ENCODE peak calls at places on chromosomes 13 and 19, in nine cellular contexts. One of them, this sample, is unnamed.

GRCh38 chr19:8682931-8683330 is 15.7 kb downstream of the ACTL9 start:
- DNase-seq in Panc1: no peak
- DNase-seq in spleen: no peak
- DNase-seq in breast epithelium: no peak
- DNase-seq in endothelial cell of umbilical vein: no peak
- DNase-seq in GM23338: no peak
- DNase-seq in stomach: no peak
- DNase-seq in HCT116: no peak
- DNase-seq in SK-N-SH: no peak
- DNase-seq in this sample: no peak

GRCh38 chr19:14361824-14362223 is 19.4 kb upstream of the ADGRE5 start:
- DNase-seq in Panc1: no peak
- DNase-seq in spleen: peak
- DNase-seq in breast epithelium: no peak
- DNase-seq in endothelial cell of umbilical vein: no peak
- DNase-seq in GM23338: peak
- DNase-seq in stomach: no peak
- DNase-seq in HCT116: no peak
- DNase-seq in SK-N-SH: peak
- DNase-seq in this sample: no peak

GRCh38 chr19:30066781-30067759 is 125.0 kb downstream of the URI1 start:
- DNase-seq in Panc1: no peak
- DNase-seq in spleen: peak
- DNase-seq in breast epithelium: no peak
- DNase-seq in endothelial cell of umbilical vein: no peak
- DNase-seq in GM23338: no peak
- DNase-seq in stomach: peak
- DNase-seq in HCT116: no peak
- DNase-seq in SK-N-SH: peak
- DNase-seq in this sample: peak

GRCh38 chr19:13790354-13790753 is 4.9 kb upstream of the ZSWIM4 start:
- DNase-seq in Panc1: no peak
- DNase-seq in spleen: peak
- DNase-seq in breast epithelium: no peak
- DNase-seq in endothelial cell of umbilical vein: no peak
- DNase-seq in GM23338: no peak
- DNase-seq in stomach: no peak
- DNase-seq in HCT116: no peak
- DNase-seq in SK-N-SH: no peak
- DNase-seq in this sample: no peak

GRCh38 chr19:58546131-58546530 is 2.3 kb downstream of the TRIM28 start:
- DNase-seq in Panc1: no peak
- DNase-seq in spleen: no peak
- DNase-seq in breast epithelium: no peak
- DNase-seq in endothelial cell of umbilical vein: no peak
- DNase-seq in GM23338: no peak
- DNase-seq in stomach: no peak
- DNase-seq in HCT116: no peak
- DNase-seq in SK-N-SH: no peak
- DNase-seq in this sample: no peak

GRCh38 chr19:29040291-29040690 is 172.7 kb downstream of the UQCRFS1 start:
- DNase-seq in Panc1: no peak
- DNase-seq in spleen: no peak
- DNase-seq in breast epithelium: no peak
- DNase-seq in endothelial cell of umbilical vein: no peak
- DNase-seq in GM23338: no peak
- DNase-seq in stomach: no peak
- DNase-seq in HCT116: no peak
- DNase-seq in SK-N-SH: no peak
- DNase-seq in this sample: no peak

GRCh38 chr13:109941951-109942350 is 155.6 kb upstream of the IRS2 start:
- DNase-seq in Panc1: no peak
- DNase-seq in spleen: no peak
- DNase-seq in breast epithelium: no peak
- DNase-seq in endothelial cell of umbilical vein: no peak
- DNase-seq in GM23338: no peak
- DNase-seq in stomach: no peak
- DNase-seq in HCT116: no peak
- DNase-seq in SK-N-SH: no peak
- DNase-seq in this sample: no peak

GRCh38 chr19:56837492-56837891 is 3.0 kb downstream of the PEG3 start:
- DNase-seq in Panc1: no peak
- DNase-seq in spleen: peak
- DNase-seq in breast epithelium: peak
- DNase-seq in endothelial cell of umbilical vein: no peak
- DNase-seq in GM23338: no peak
- DNase-seq in stomach: peak
- DNase-seq in HCT116: no peak
- DNase-seq in SK-N-SH: peak
- DNase-seq in this sample: peak

GRCh38 chr19:17555929-17556813 is 722 bp downstream of the COLGALT1 start:
- DNase-seq in Panc1: no peak
- DNase-seq in spleen: peak
- DNase-seq in breast epithelium: no peak
- DNase-seq in endothelial cell of umbilical vein: peak
- DNase-seq in GM23338: peak
- DNase-seq in stomach: peak
- DNase-seq in HCT116: no peak
- DNase-seq in SK-N-SH: peak
- DNase-seq in this sample: peak

GRCh38 chr19:2426661-2427322 is 594 bp downstream of the TIMM13 start:
- DNase-seq in Panc1: no peak
- DNase-seq in spleen: peak
- DNase-seq in breast epithelium: no peak
- DNase-seq in endothelial cell of umbilical vein: no peak
- DNase-seq in GM23338: peak
- DNase-seq in stomach: peak
- DNase-seq in HCT116: peak
- DNase-seq in SK-N-SH: peak
- DNase-seq in this sample: peak

GRCh38 chr19:2722541-2723344 is 1.6 kb upstream of the DIRAS1 start:
- DNase-seq in Panc1: no peak
- DNase-seq in spleen: no peak
- DNase-seq in breast epithelium: peak
- DNase-seq in endothelial cell of umbilical vein: no peak
- DNase-seq in GM23338: peak
- DNase-seq in stomach: peak
- DNase-seq in HCT116: no peak
- DNase-seq in SK-N-SH: peak
- DNase-seq in this sample: peak

GRCh38 chr13:84366484-84366883 is 484.2 kb upstream of the SLITRK1 start:
- DNase-seq in Panc1: no peak
- DNase-seq in spleen: no peak
- DNase-seq in breast epithelium: no peak
- DNase-seq in endothelial cell of umbilical vein: no peak
- DNase-seq in GM23338: peak
- DNase-seq in stomach: no peak
- DNase-seq in HCT116: no peak
- DNase-seq in SK-N-SH: no peak
- DNase-seq in this sample: no peak

GRCh38 chr19:35671818-35672217 is 5.5 kb downstream of the UPK1A start:
- DNase-seq in Panc1: no peak
- DNase-seq in spleen: no peak
- DNase-seq in breast epithelium: no peak
- DNase-seq in endothelial cell of umbilical vein: no peak
- DNase-seq in GM23338: no peak
- DNase-seq in stomach: no peak
- DNase-seq in HCT116: no peak
- DNase-seq in SK-N-SH: no peak
- DNase-seq in this sample: no peak

GRCh38 chr19:31742249-31742648 is 393.0 kb upstream of the TSHZ3 start:
- DNase-seq in Panc1: no peak
- DNase-seq in spleen: no peak
- DNase-seq in breast epithelium: no peak
- DNase-seq in endothelial cell of umbilical vein: no peak
- DNase-seq in GM23338: no peak
- DNase-seq in stomach: no peak
- DNase-seq in HCT116: no peak
- DNase-seq in SK-N-SH: no peak
- DNase-seq in this sample: no peak

GRCh38 chr19:48619692-48620565 is 623 bp downstream of the SPHK2 start:
- DNase-seq in Panc1: no peak
- DNase-seq in spleen: peak
- DNase-seq in breast epithelium: no peak
- DNase-seq in endothelial cell of umbilical vein: no peak
- DNase-seq in GM23338: no peak
- DNase-seq in stomach: no peak
- DNase-seq in HCT116: no peak
- DNase-seq in SK-N-SH: no peak
- DNase-seq in this sample: no peak
- TF ChIP-seq CTCF in Panc1: no peak
- TF ChIP-seq CTCF in spleen: no peak
- TF ChIP-seq CTCF in breast epithelium: no peak
- TF ChIP-seq CTCF in endothelial cell of umbilical vein: no peak
- TF ChIP-seq CTCF in GM23338: no peak
- TF ChIP-seq CTCF in stomach: no peak
- TF ChIP-seq CTCF in HCT116: no peak
- TF ChIP-seq CTCF in SK-N-SH: no peak
- TF ChIP-seq CTCF in this sample: no peak

DNA sequence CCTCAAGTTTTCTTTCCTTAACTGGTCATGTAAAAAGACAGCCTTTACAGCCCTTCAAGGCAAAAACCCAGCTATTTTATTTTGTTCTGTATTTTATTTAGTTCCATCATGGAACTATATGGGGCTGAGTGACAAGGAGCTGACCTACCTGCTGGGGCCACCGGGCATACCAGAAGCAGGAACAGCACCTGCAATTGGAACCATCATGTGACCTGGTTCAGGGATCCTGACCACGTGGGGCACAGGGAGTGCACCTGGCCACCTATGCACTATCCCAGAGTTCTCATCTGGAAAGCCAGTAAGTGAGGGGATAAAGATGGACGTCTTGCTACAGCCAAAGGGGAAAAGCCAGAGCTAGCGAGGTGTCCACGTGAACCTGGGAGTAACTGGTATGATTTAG is 40.3 kb upstream of the SLC15A1 start:
- DNase-seq in Panc1: no peak
- DNase-seq in spleen: no peak
- DNase-seq in breast epithelium: no peak
- DNase-seq in endothelial cell of umbilical vein: no peak
- DNase-seq in GM23338: no peak
- DNase-seq in stomach: no peak
- DNase-seq in HCT116: no peak
- DNase-seq in SK-N-SH: no peak
- DNase-seq in this sample: no peak
- H3K27ac ChIP-seq in Panc1: no peak
- H3K27ac ChIP-seq in spleen: no peak
- H3K27ac ChIP-seq in breast epithelium: no peak
- H3K27ac ChIP-seq in endothelial cell of umbilical vein: no peak
- H3K27ac ChIP-seq in GM23338: no peak
- H3K27ac ChIP-seq in stomach: no peak
- H3K27ac ChIP-seq in HCT116: no peak
- H3K27ac ChIP-seq in SK-N-SH: no peak
- H3K27ac ChIP-seq in this sample: no peak

GRCh38 chr19:45506991-45507863 is at the start of gene VASP:
- DNase-seq in Panc1: no peak
- DNase-seq in spleen: peak
- DNase-seq in breast epithelium: peak
- DNase-seq in endothelial cell of umbilical vein: peak
- DNase-seq in GM23338: peak
- DNase-seq in stomach: peak
- DNase-seq in HCT116: peak
- DNase-seq in SK-N-SH: peak
- DNase-seq in this sample: peak

GRCh38 chr19:45507864-45508680 is 793 bp downstream of the VASP start:
- DNase-seq in Panc1: no peak
- DNase-seq in spleen: peak
- DNase-seq in breast epithelium: peak
- DNase-seq in endothelial cell of umbilical vein: peak
- DNase-seq in GM23338: peak
- DNase-seq in stomach: peak
- DNase-seq in HCT116: no peak
- DNase-seq in SK-N-SH: no peak
- DNase-seq in this sample: peak

GRCh38 chr19:45509692-45510015 is 2.4 kb downstream of the VASP start:
- DNase-seq in Panc1: no peak
- DNase-seq in spleen: no peak
- DNase-seq in breast epithelium: no peak
- DNase-seq in endothelial cell of umbilical vein: no peak
- DNase-seq in GM23338: no peak
- DNase-seq in stomach: no peak
- DNase-seq in HCT116: no peak
- DNase-seq in SK-N-SH: no peak
- DNase-seq in this sample: no peak

GRCh38 chr19:45508681-45508930 is 1.3 kb downstream of the VASP start:
- DNase-seq in Panc1: no peak
- DNase-seq in spleen: no peak
- DNase-seq in breast epithelium: no peak
- DNase-seq in endothelial cell of umbilical vein: no peak
- DNase-seq in GM23338: no peak
- DNase-seq in stomach: no peak
- DNase-seq in HCT116: no peak
- DNase-seq in SK-N-SH: peak
- DNase-seq in this sample: no peak

DNA sequence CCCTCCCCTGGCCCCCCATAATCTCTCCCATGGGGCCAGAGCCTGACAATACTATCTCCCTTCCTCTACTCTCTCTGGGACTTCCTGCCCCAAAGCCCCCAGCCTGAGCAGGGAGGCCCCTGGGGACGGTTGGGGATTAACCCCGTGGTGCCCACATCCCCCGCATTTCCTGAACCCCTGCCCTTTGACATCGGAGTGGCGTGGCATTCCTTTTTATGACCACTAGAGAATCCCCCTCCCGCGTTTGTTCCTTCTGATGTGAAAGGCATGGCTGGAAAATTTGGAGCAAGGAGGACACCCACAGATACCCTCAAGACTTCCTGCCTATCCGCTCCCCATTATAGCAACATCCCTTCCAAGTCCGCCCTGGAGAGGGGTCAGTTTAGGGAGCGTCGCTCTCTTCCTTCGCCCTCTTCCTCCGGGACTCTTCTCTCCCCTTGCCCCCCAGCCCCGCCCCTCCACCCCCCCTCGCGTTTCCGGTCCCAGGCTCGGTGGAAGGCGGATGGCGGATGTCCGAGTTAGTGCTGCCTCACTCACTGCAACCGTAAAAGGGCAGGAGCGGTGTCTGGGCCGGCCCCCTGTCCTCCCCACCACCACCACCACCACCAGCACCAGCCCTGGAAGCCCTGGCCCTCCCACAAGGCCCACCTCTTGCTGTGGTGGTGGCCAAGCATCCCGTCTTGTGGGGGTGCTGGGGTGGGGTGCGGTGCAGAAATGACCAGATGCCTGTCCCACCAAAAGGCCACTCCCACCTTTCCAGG is 1.8 kb downstream of the VASP start:
- DNase-seq in Panc1: no peak
- DNase-seq in spleen: peak
- DNase-seq in breast epithelium: peak
- DNase-seq in endothelial cell of umbilical vein: peak
- DNase-seq in GM23338: peak
- DNase-seq in stomach: peak
- DNase-seq in HCT116: no peak
- DNase-seq in SK-N-SH: peak
- DNase-seq in this sample: peak
- TF ChIP-seq POLR2AphosphoS5 in Panc1: no peak
- TF ChIP-seq POLR2AphosphoS5 in spleen: peak
- TF ChIP-seq POLR2AphosphoS5 in breast epithelium: no peak
- TF ChIP-seq POLR2AphosphoS5 in endothelial cell of umbilical vein: peak
- TF ChIP-seq POLR2AphosphoS5 in GM23338: no peak
- TF ChIP-seq POLR2AphosphoS5 in stomach: no peak
- TF ChIP-seq POLR2AphosphoS5 in HCT116: peak
- TF ChIP-seq POLR2AphosphoS5 in SK-N-SH: no peak
- TF ChIP-seq POLR2AphosphoS5 in this sample: peak

GRCh38 chr13:41428155-41428554 is 29.2 kb upstream of the RGCC start:
- DNase-seq in Panc1: no peak
- DNase-seq in spleen: peak
- DNase-seq in breast epithelium: no peak
- DNase-seq in endothelial cell of umbilical vein: no peak
- DNase-seq in GM23338: peak
- DNase-seq in stomach: no peak
- DNase-seq in HCT116: no peak
- DNase-seq in SK-N-SH: peak
- DNase-seq in this sample: no peak
- TF ChIP-seq CTCF in Panc1: peak
- TF ChIP-seq CTCF in spleen: no peak
- TF ChIP-seq CTCF in breast epithelium: no peak
- TF ChIP-seq CTCF in endothelial cell of umbilical vein: peak
- TF ChIP-seq CTCF in GM23338: peak
- TF ChIP-seq CTCF in stomach: no peak
- TF ChIP-seq CTCF in HCT116: no peak
- TF ChIP-seq CTCF in SK-N-SH: peak
- TF ChIP-seq CTCF in this sample: no peak